ENCODE peak calls at places on chromosomes 1 and 21, in ten cellular contexts. N is NB4, P is A549, E is esophagus squamous epithelium, Y is adrenal gland, H is GM12891, Z is thyroid gland, S is breast epithelium, V is upper lobe of left lung, T is ovary. M is an unnamed sample.
A peak's percentile ranks its signal among the peaks of the same experiment; 100 is the strongest.

GRCh38 chr21:45846373-45847160 is 135.0 kb upstream of the COL6A1 start:
- DNase-seq in T (peak; percentile 18), P (no peak), V (no peak), Z (no peak), H (no peak), S (peak; percentile 59), N (no peak), E (no peak), Y (peak; percentile 49), M (no peak)

GRCh38 chr1:150006881-150007401 is 3.6 kb downstream of the OTUD7B start:
- DNase-seq in S (no peak), E (no peak), Z (no peak), H (no peak), V (no peak), Y (no peak), N (no peak), T (no peak), P (no peak), M (no peak)

GRCh38 chr1:202844935-202845334 is 34.2 kb downstream of the PCAT6 start:
- DNase-seq in T (no peak), H (no peak), N (no peak), Y (no peak), S (no peak), V (no peak), P (no peak), E (no peak), Z (no peak), M (no peak)

GRCh38 chr1:175191654-175192053 is 922 bp downstream of the KIAA0040 start:
- DNase-seq in Y (no peak), Z (peak; percentile 26), E (no peak), N (peak; percentile 10), H (peak; percentile 17), S (no peak), T (no peak), P (no peak), V (peak; percentile 69), M (no peak)

GRCh38 chr21:46323227-46323709 is 402 bp downstream of the C21orf58 start:
- DNase-seq in N (peak; percentile 45), V (no peak), E (no peak), Z (no peak), P (no peak), S (no peak), T (no peak), Y (peak; percentile 63), H (no peak), M (no peak)

GRCh38 chr1:203025721-203026665 is at the start of gene PPFIA4:
- DNase-seq in V (peak; percentile 89), N (peak; percentile 75), T (peak; percentile 92), P (peak; percentile 87), Y (peak; percentile 91), E (no peak), Z (peak; percentile 82), S (peak; percentile 80), H (peak; percentile 95), M (peak; percentile 84)

GRCh38 chr1:82398357-82398756 is 597.6 kb downstream of the ADGRL2 start:
- DNase-seq in Z (no peak), T (no peak), Y (no peak), P (no peak), N (no peak), E (no peak), V (no peak), H (no peak), S (no peak), M (no peak)

GRCh38 chr1:243473281-243474210 is 217.7 kb downstream of the SDCCAG8 start:
- DNase-seq in Y (no peak), V (no peak), T (no peak), P (no peak), Z (no peak), H (no peak), N (no peak), S (no peak), E (no peak), M (no peak)

GRCh38 chr1:24992124-24992760 is 62.2 kb upstream of the RUNX3 start:
- DNase-seq in E (no peak), V (no peak), T (no peak), S (no peak), Y (no peak), H (no peak), P (no peak), Z (no peak), N (no peak), M (no peak)

GRCh38 chr1:13893456-13893855 is 193.5 kb downstream of the PRDM2 start:
- DNase-seq in S (no peak), E (no peak), Z (no peak), Y (no peak), P (no peak), T (no peak), H (no peak), V (no peak), N (no peak), M (no peak)

GRCh38 chr1:198160946-198161614 is 4.3 kb downstream of the NEK7 start:
- DNase-seq in T (no peak), Z (no peak), Y (no peak), V (no peak), S (no peak), N (no peak), P (no peak), H (no peak), E (no peak), M (no peak)

GRCh38 chr1:198157847-198158765 is 1.3 kb downstream of the NEK7 start:
- DNase-seq in P (peak; percentile 12), E (no peak), S (no peak), H (no peak), T (no peak), Y (no peak), V (no peak), N (peak; percentile 74), Z (no peak), M (no peak)

GRCh38 chr1:198156745-198157240 is at the start of gene NEK7:
- DNase-seq in H (peak; percentile 36), T (peak; percentile 89), Y (peak; percentile 89), Z (peak; percentile 84), P (peak; percentile 86), S (peak; percentile 73), E (peak; percentile 39), V (peak; percentile 91), N (peak; percentile 87), M (peak; percentile 79)

GRCh38 chr1:198157241-198157846 is 546 bp downstream of the NEK7 start:
- DNase-seq in E (peak; percentile 50), S (peak; percentile 90), T (peak; percentile 91), N (peak; percentile 93), P (peak; percentile 94), V (peak; percentile 96), Y (peak; percentile 97), Z (peak; percentile 93), H (peak; percentile 41), M (peak; percentile 63)

GRCh38 chr1:198158766-198159589 is 2.2 kb downstream of the NEK7 start:
- DNase-seq in Y (peak; percentile 94), H (peak; percentile 49), V (peak; percentile 96), E (peak; percentile 36), S (peak; percentile 75), P (peak; percentile 92), Z (peak; percentile 92), N (peak; percentile 93), T (peak; percentile 95), M (peak; percentile 73)
- TF ChIP-seq POLR2A in Y (peak; percentile 80), H (peak; percentile 83), V (no peak), E (no peak), S (peak; percentile 28), P (peak; percentile 65), Z (peak; percentile 94), N (peak; percentile 91), T (no peak), M (peak; percentile 68)

DNA sequence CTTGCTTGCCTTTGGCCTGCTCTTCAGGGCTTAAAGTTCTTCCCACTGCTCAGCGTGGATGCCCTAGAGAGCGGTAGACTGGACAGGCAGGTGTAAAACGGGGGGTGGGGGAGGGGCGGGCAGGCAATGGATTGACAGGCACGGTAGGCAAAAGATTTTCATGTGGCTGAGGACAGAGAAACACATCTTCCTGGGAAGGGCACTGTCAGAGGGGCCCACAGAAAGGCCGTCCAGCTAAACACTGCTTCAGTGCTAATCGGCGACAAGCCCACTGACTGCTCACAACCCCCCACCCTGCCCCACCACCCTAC is 402 bp downstream of the ABCA4 start:
- DNase-seq in Z (no peak), T (no peak), Y (no peak), E (no peak), P (no peak), N (no peak), S (no peak), V (no peak), H (no peak), M (no peak)
- TF ChIP-seq POLR2A in Z (no peak), T (no peak), Y (no peak), E (no peak), P (no peak), N (no peak), S (no peak), V (no peak), H (no peak), M (no peak)

DNA sequence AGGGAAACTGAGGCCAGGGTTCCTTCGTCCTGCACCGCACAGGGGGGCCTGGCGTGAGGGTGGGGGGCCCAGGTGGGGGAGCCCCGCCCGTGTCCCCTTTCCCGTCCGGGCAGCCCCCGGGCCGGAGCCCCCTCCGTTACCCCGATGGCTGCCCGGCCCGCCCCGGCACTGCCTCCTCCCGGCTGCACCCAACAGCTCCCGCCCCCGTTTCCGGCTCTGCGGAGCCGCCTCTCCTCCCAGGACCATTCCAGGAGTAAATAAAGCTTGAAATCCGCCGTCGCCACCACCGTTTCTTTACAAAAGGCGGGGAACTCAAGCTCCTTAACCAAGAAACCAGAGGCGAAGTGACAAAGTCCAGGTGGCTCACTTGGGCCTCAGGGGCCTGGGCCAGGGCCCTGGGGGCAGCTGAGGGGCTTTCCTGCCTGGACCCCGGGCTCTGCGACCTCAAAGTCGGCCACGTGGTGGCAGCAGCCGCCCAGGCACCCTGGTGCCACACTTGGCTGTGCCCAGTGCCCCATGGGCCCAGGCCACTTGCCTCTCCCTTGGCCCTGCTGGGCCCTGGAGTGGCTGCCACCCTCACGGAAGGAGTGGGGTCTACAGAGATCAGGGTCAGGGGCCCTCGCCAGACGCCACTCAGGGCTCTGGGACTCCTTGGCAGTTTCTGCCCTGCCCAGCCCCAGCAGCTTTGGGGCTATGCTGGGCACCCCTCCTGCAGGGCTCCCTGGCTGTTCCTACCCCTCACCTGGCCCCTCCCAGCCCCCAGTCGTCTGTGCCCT is 514 bp upstream of the FAAP20 start:
- DNase-seq in Z (peak; percentile 91), V (peak; percentile 90), N (peak; percentile 87), S (peak; percentile 88), H (peak; percentile 94), Y (peak; percentile 95), P (peak; percentile 83), E (peak; percentile 73), T (peak; percentile 92), M (peak; percentile 90)
- TF ChIP-seq POLR2A in Z (peak; percentile 35), V (no peak), N (peak; percentile 5), S (no peak), H (no peak), Y (no peak), P (peak; percentile 3), E (no peak), T (peak; percentile 10), M (no peak)

DNA sequence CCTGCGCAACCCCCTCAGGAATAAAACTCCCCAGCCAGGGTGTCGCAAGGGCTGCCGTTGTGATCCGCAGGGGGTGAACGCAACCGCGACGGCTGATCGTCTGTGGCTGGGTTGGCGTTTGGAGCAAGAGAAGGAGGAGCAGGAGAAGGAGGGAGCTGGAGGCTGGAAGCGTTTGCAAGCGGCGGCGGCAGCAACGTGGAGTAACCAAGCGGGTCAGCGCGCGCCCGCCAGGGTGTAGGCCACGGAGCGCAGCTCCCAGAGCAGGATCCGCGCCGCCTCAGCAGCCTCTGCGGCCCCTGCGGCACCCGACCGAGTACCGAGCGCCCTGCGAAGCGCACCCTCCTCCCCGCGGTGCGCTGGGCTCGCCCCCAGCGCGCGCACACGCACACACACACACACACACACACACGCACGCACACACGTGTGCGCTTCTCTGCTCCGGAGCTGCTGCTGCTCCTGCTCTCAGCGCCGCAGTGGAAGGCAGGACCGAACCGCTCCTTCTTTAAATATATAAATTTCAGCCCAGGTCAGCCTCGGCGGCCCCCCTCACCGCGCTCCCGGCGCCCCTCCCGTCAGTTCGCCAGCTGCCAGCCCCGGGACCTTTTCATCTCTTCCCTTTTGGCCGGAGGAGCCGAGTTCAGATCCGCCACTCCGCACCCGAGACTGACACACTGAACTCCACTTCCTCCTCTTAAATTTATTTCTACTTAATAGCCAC is 696 bp downstream of the TGFB2 start:
- DNase-seq in T (peak; percentile 82), Y (peak; percentile 75), H (peak; percentile 42), N (peak; percentile 76), E (no peak), P (peak; percentile 83), Z (peak; percentile 73), V (peak; percentile 43), S (peak; percentile 30), M (no peak)
- TF ChIP-seq POLR2A in T (peak; percentile 38), Y (peak; percentile 14), H (no peak), N (no peak), E (peak; percentile 28), P (peak; percentile 63), Z (peak; percentile 39), V (no peak), S (no peak), M (peak; percentile 46)